ENCODE peak calls at places on chromosome 18, in five cellular contexts. Y is HepG2, S is SK-N-SH, N is K562, Z is GM12878. W is an unnamed sample.

GRCh38 chr18:23618862-23619387 is 32.6 kb upstream of the NPC1 start:
- DNase-seq in Y (peak), S (no peak), N (no peak), Z (peak), W (no peak)

GRCh38 chr18:59075923-59076322 is 63.8 kb upstream of the SEC11C start:
- DNase-seq in Y (no peak), S (no peak), N (no peak), Z (no peak), W (no peak)

GRCh38 chr18:45353530-45353929 is 261.7 kb upstream of the SLC14A2 start:
- DNase-seq in Y (no peak), S (no peak), N (no peak), Z (no peak), W (no peak)

GRCh38 chr18:22765889-22766288 is 167.2 kb upstream of the RBBP8 start:
- DNase-seq in Y (no peak), S (no peak), N (no peak), Z (no peak), W (no peak)

GRCh38 chr18:45324489-45325111 is 290.7 kb upstream of the SLC14A2 start:
- DNase-seq in Y (no peak), S (no peak), N (no peak), Z (no peak), W (no peak)

GRCh38 chr18:25075793-25076192 is 276.2 kb downstream of the ZNF521 start:
- DNase-seq in Y (no peak), S (no peak), N (no peak), Z (no peak), W (no peak)

GRCh38 chr18:61975526-61976326 is 82.9 kb upstream of the RNF152 start:
- DNase-seq in Y (no peak), S (no peak), N (no peak), Z (no peak), W (no peak)

GRCh38 chr18:50700245-50701165 is 119.3 kb downstream of the MRO start:
- DNase-seq in Y (no peak), S (no peak), N (no peak), Z (no peak), W (no peak)

GRCh38 chr18:59220164-59220783 is 316 bp downstream of the GRP start:
- DNase-seq in Y (no peak), S (peak), N (no peak), Z (no peak), W (no peak)

GRCh38 chr18:49185636-49186035 is 234.9 kb upstream of the SMAD7 start:
- DNase-seq in Y (no peak), S (no peak), N (no peak), Z (no peak), W (no peak)

GRCh38 chr18:80197490-80197889 is 49.8 kb downstream of the PARD6G start:
- DNase-seq in Y (no peak), S (no peak), N (no peak), Z (no peak), W (no peak)

GRCh38 chr18:23291456-23292205 is 156.3 kb downstream of the CABLES1 start:
- DNase-seq in Y (no peak), S (no peak), N (no peak), Z (no peak), W (peak)

GRCh38 chr18:74040008-74040407 is 107.6 kb downstream of the FBXO15 start:
- DNase-seq in Y (no peak), S (no peak), N (no peak), Z (no peak), W (no peak)

GRCh38 chr18:3874593-3874992 is 424.6 kb downstream of the TGIF1 start:
- DNase-seq in Y (no peak), S (no peak), N (no peak), Z (no peak), W (no peak)

GRCh38 chr18:53789376-53790247 is 434.9 kb downstream of the MBD2 start:
- DNase-seq in Y (no peak), S (no peak), N (no peak), Z (no peak), W (no peak)

GRCh38 chr18:53795061-53795460 is 429.4 kb downstream of the MBD2 start:
- DNase-seq in Y (no peak), S (no peak), N (no peak), Z (no peak), W (no peak)

GRCh38 chr18:53795610-53796009 is 428.9 kb downstream of the MBD2 start:
- DNase-seq in Y (no peak), S (no peak), N (no peak), Z (no peak), W (no peak)

GRCh38 chr18:53792762-53793161 is 431.7 kb downstream of the MBD2 start:
- DNase-seq in Y (no peak), S (no peak), N (no peak), Z (no peak), W (no peak)

DNA sequence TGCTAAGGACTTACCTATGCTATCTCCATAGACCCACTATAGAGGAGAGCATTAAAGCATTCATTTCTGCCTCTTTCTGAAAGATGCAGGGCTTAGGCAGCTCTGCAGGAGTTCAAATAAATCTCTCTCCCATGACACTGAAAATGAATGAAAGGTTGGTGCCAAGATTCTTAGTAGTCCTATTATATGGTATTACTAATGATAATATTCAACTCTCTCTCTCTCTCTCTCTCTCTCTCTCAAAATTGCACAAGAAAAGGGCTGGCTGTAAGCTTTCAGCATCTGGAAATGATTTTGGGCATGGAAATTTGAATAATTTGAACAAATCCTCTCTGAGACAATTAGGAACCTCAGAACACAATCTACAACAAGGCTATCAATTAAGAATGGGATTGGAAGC is 433.7 kb downstream of the MBD2 start:
- DNase-seq in Y (no peak), S (no peak), N (no peak), Z (no peak), W (no peak)
- TF ChIP-seq ZBTB33 in Y (no peak), S (no peak), N (no peak), Z (no peak), W (no peak)

GRCh38 chr18:55001625-55002024 is 42.4 kb upstream of the CCDC68 start:
- DNase-seq in Y (no peak), S (no peak), N (no peak), Z (no peak), W (no peak)
- TF ChIP-seq RAD21 in Y (no peak), S (no peak), N (no peak), Z (no peak), W (no peak)

GRCh38 chr18:56043691-56044090 is 455.7 kb upstream of the TCF4 start:
- DNase-seq in Y (no peak), S (no peak), N (no peak), Z (no peak), W (no peak)
- H3K4me3 ChIP-seq in Y (no peak), S (no peak), N (no peak), Z (no peak), W (no peak)

GRCh38 chr18:21486905-21487437 is 113.5 kb downstream of the ESCO1 start:
- DNase-seq in Y (no peak), S (no peak), N (no peak), Z (no peak), W (no peak)

GRCh38 chr18:21481739-21482138 is 118.8 kb downstream of the ESCO1 start:
- DNase-seq in Y (no peak), S (no peak), N (no peak), Z (no peak), W (no peak)

GRCh38 chr18:21489919-21490495 is 110.5 kb downstream of the ESCO1 start:
- DNase-seq in Y (no peak), S (no peak), N (peak), Z (no peak), W (no peak)

GRCh38 chr18:21489119-21489750 is 111.3 kb downstream of the ESCO1 start:
- DNase-seq in Y (peak), S (peak), N (peak), Z (no peak), W (peak)

GRCh38 chr18:21484851-21485636 is 115.5 kb downstream of the ESCO1 start:
- DNase-seq in Y (no peak), S (no peak), N (no peak), Z (no peak), W (no peak)
- TF ChIP-seq ZBTB33 in Y (no peak), S (no peak), N (no peak), Z (no peak), W (no peak)

DNA sequence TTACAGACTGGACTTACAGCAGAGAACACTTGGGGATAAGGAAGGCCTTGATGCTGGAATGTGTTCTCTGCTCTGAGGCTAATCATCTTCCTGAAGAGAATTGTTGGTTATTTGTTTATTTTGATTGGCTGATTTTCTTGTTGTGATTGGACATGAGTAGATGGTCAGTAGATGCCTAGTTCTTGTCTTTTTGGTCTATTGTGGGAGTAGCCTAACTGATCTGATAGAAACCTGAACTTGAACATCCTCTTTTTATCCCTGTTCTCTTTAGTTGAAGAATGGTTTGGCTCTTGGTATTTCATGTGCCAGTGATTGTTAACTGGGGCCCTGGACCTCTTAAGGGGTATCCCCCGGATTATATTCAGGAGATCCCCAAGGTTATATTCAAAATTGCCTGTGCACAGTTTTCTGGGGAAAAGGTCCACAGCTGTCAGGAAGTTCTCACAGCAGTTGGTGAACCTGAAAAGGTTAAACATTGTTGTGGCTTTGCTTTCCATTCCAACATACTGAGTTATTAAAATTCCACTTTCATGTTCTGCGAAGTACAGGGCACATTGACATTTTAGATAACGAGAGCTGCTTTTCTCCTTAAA is 13.6 kb downstream of the TWSG1 start:
- DNase-seq in Y (no peak), S (no peak), N (no peak), Z (peak), W (no peak)
- TF ChIP-seq RAD21 in Y (no peak), S (no peak), N (no peak), Z (no peak), W (no peak)

GRCh38 chr18:35389095-35389618 is 12.0 kb upstream of the ZNF396 start:
- DNase-seq in Y (no peak), S (no peak), N (no peak), Z (no peak), W (no peak)

GRCh38 chr18:35387367-35387685 is 10.2 kb upstream of the ZNF396 start:
- DNase-seq in Y (no peak), S (no peak), N (no peak), Z (no peak), W (no peak)

GRCh38 chr18:35390956-35391695 is 14.0 kb upstream of the ZNF396 start:
- DNase-seq in Y (no peak), S (no peak), N (no peak), Z (no peak), W (no peak)

GRCh38 chr18:35383136-35383535 is 6.0 kb upstream of the ZNF396 start:
- DNase-seq in Y (no peak), S (no peak), N (no peak), Z (no peak), W (no peak)

GRCh38 chr18:35386600-35387366 is 9.6 kb upstream of the ZNF396 start:
- DNase-seq in Y (peak), S (peak), N (peak), Z (no peak), W (peak)
- H3K4me3 ChIP-seq in Y (no peak), S (no peak), N (no peak), Z (no peak), W (no peak)

W was measured in HCT116.